ENCODE peak calls at places on chromosomes 1 and 21, in seven cellular contexts. M, B, D, Z, N, Y and E are unnamed samples.

GRCh38 chr1:8239306-8240023 is 78.4 kb upstream of the SLC45A1 start:
- DNase-seq in B (no peak), M (no peak), Y (no peak), Z (no peak), N (peak; percentile 49), D (peak; percentile 46), E (no peak)

GRCh38 chr1:119779869-119780356 is 11.2 kb upstream of the HMGCS2 start:
- DNase-seq in B (no peak), Y (peak; percentile 70), D (peak; percentile 87), M (no peak), N (peak; percentile 65), Z (no peak), E (no peak)

GRCh38 chr1:203858055-203858454 is 3.3 kb upstream of the SNRPE start:
- DNase-seq in Y (peak; percentile 79), N (no peak), Z (peak; percentile 63), D (peak; percentile 50), B (peak; percentile 61), M (no peak), E (peak; percentile 67)

GRCh38 chr1:41340655-41341364 is 20.4 kb upstream of the FOXO6 start:
- DNase-seq in Y (no peak), N (no peak), M (no peak), Z (no peak), B (no peak), D (no peak), E (no peak)

GRCh38 chr1:225882699-225883615 is 777 bp upstream of the TMEM63A start:
- DNase-seq in Y (peak; percentile 59), D (peak; percentile 46), Z (no peak), B (peak; percentile 62), M (peak; percentile 13), N (peak; percentile 68), E (peak; percentile 71)

GRCh38 chr21:38691626-38692025 is 114.1 kb upstream of the ETS2 start:
- DNase-seq in N (no peak), M (no peak), D (peak; percentile 11), Y (no peak), B (no peak), Z (no peak), E (no peak)

GRCh38 chr1:215551806-215552205 is 15.3 kb upstream of the KCTD3 start:
- DNase-seq in M (no peak), N (no peak), Z (no peak), B (no peak), D (no peak), Y (no peak), E (no peak)

GRCh38 chr21:38850277-38850951 is 44.7 kb downstream of the ETS2 start:
- DNase-seq in Y (no peak), B (no peak), Z (no peak), D (no peak), N (no peak), M (no peak), E (no peak)

GRCh38 chr21:41504030-41504429 is 3.9 kb downstream of the TMPRSS2 start:
- DNase-seq in Z (no peak), D (no peak), N (no peak), B (no peak), M (no peak), Y (no peak), E (no peak)

GRCh38 chr1:192766009-192766625 is 42.7 kb upstream of the RGS2 start:
- DNase-seq in M (no peak), B (no peak), D (peak; percentile 3), Z (no peak), Y (peak; percentile 70), N (no peak), E (peak; percentile 69)

GRCh38 chr1:151908228-151908691 is 1.1 kb downstream of the THEM4 start:
- DNase-seq in D (no peak), Y (peak; percentile 17), N (no peak), M (no peak), B (no peak), Z (no peak), E (no peak)

GRCh38 chr1:170661646-170662411 is 2.1 kb upstream of the PRRX1 start:
- DNase-seq in N (peak; percentile 67), B (peak; percentile 51), D (peak; percentile 68), Y (no peak), Z (no peak), M (no peak), E (peak; percentile 25)

GRCh38 chr21:27425574-27425973 is 458.7 kb upstream of the ADAMTS5 start:
- DNase-seq in Y (no peak), D (peak; percentile 68), N (no peak), M (no peak), Z (peak; percentile 8), B (no peak), E (peak; percentile 65)

GRCh38 chr21:39144191-39144590 is 39.1 kb downstream of the PSMG1 start:
- DNase-seq in M (no peak), Y (no peak), N (no peak), D (no peak), B (no peak), Z (no peak), E (no peak)

GRCh38 chr1:147757015-147757990 is 3.1 kb downstream of the GJA5 start:
- DNase-seq in M (no peak), B (no peak), Z (no peak), Y (peak; percentile 100), N (no peak), D (no peak), E (no peak)

GRCh38 chr1:176692431-176692830 is 229.5 kb downstream of the PAPPA2 start:
- DNase-seq in N (no peak), B (no peak), M (no peak), Y (no peak), Z (no peak), D (no peak), E (no peak)

GRCh38 chr1:93980320-93980744 is 71.1 kb upstream of the GCLM start:
- DNase-seq in Y (peak; percentile 18), Z (no peak), B (no peak), N (no peak), D (no peak), M (no peak), E (no peak)

GRCh38 chr1:30242722-30243465 is 480.5 kb downstream of the MATN1 start:
- DNase-seq in Y (no peak), M (no peak), D (no peak), Z (no peak), B (no peak), N (no peak), E (no peak)

GRCh38 chr1:154784924-154785531 is 85.1 kb downstream of the KCNN3 start:
- DNase-seq in D (no peak), N (no peak), Z (no peak), Y (no peak), M (no peak), B (no peak), E (no peak)

DNA sequence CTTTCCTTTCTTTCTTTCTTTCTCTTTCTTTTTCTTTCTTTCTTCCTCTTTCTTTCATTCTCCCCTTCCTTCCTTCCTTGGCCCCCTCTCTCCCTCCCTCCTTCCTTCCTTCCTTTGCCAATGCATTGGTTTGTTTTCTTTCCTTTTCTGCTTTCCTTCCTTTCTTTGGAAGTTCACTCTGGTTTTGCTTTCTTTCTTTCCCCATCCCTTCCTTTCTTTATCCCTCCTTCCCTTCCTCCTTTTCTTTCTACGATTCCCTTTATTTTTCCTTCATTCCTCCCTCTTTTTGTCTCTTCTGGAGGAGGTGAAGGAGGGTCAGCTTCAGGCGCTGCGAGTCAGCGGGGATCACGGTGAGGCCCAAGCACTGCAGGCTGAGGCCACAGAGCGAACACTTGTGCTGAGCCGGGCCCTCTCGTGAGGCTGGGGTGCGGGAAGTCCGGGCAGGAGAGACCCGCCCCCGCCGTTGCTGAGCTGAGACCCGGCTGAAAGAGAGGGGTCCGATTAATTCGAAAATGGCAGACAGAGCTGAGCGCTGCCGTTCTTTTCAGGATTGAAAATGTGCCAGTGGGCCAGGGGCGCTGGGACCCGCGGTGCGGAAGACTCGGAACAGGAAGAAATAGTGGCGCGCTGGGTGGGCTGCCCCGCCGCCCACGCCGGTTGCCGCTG is 1.5 kb downstream of the SIM2 start:
- DNase-seq in N (no peak), Y (no peak), D (no peak), M (no peak), Z (no peak), B (no peak), E (peak; percentile 50)
- H3K4me3 ChIP-seq in N (no peak overlapping the region), Y (peak overlapping the region; percentile 95), D (peak overlapping the region; percentile 10), M (no peak overlapping the region), Z (no peak overlapping the region), B (no peak overlapping the region), E (peak overlapping the region; percentile 70)

GRCh38 chr1:238582816-238583215 is 692.1 kb upstream of the ZP4 start:
- DNase-seq in B (no peak), N (no peak), Y (peak; percentile 50), Z (no peak), D (no peak), M (no peak), E (no peak)

DNA sequence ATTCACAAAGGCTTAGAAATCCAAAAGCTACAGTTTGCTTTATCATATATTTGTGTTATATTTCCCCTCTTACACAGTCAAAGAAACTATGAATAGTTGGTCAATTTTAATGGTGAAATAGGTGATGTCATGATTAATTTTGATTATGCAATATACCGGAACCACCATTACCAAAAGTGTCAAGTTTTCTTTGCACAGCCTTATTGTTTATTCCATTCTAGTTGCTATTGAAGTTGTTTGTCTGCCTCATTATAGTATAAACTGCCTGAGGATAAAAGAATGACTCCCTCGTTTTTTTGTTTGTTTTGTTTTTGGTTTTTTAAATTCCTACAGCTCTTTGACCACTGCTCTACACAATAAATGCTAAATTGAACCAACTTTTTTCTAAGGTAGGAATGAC is 690.6 kb upstream of the ZP4 start:
- DNase-seq in Z (no peak), N (no peak), B (no peak), Y (peak; percentile 31), D (no peak), M (no peak), E (no peak)
- H3K9me3 ChIP-seq in Z (no peaks in the 10 kb centered on the region), N (no peaks in the 10 kb centered on the region), B (no peaks in the 10 kb centered on the region), Y (no peaks in the 10 kb centered on the region), D (no peaks in the 10 kb centered on the region), M (no peaks in the 10 kb centered on the region), E (no peaks in the 10 kb centered on the region)

GRCh38 chr1:179142889-179143299 is 61.0 kb downstream of the TOR3A start:
- DNase-seq in Z (peak; percentile 94), B (peak; percentile 81), Y (peak; percentile 92), N (no peak), M (no peak), D (peak; percentile 98), E (peak; percentile 70)
- H3K4me3 ChIP-seq in Z (peak overlapping the region; percentile 69), B (peak overlapping the region; percentile 45), Y (peak overlapping the region; percentile 79), N (no peak overlapping the region), M (no peak overlapping the region), D (peak overlapping the region; percentile 71), E (peak overlapping the region; percentile 59)

GRCh38 chr1:238324465-238324864 is 433.7 kb upstream of the ZP4 start:
- DNase-seq in D (no peak), M (no peak), N (no peak), Y (no peak), Z (no peak), B (no peak), E (no peak)

GRCh38 chr1:238323483-238323882 is 432.8 kb upstream of the ZP4 start:
- DNase-seq in M (no peak), N (no peak), B (no peak), D (no peak), Y (no peak), Z (no peak), E (no peak)

GRCh38 chr1:238318294-238318908 is 427.7 kb upstream of the ZP4 start:
- DNase-seq in N (no peak), B (no peak), Z (no peak), M (no peak), Y (no peak), D (no peak), E (no peak)

DNA sequence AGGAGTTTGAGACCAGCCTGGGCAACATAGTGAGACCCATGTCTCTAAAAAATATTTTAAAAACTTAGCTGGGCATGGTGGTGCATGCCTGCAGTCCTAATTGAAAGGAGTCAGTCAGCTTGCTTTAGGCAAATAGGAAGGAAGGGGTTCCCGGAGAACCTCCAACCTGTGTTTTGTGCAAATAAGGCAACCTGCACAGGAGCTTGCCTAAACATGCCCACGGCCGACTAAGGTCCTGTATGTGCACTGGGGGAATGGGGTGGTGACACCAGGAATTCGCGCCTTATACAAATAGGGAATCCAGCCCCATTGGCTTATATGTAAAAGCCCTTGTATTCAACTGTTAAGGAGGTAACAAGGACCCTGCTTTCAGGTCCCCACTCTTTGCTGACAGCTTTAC is 429.2 kb upstream of the ZP4 start:
- DNase-seq in Y (no peak), B (no peak), Z (no peak), D (no peak), M (no peak), N (no peak), E (no peak)
- H3K9me3 ChIP-seq in Y (no peaks in the 10 kb centered on the region), B (peaks cover 5% of the 10 kb centered on the region), Z (peaks cover 15% of the 10 kb centered on the region), D (no peaks in the 10 kb centered on the region), M (no peaks in the 10 kb centered on the region), N (no peaks in the 10 kb centered on the region), E (no peaks in the 10 kb centered on the region)